ENCODE peak calls at places on chromosomes 2 and 18, in ten cellular contexts. One of them, this sample, is unnamed. For H3K4me1, the result is how much of the 10 kb centered on the place peaks cover.

GRCh38 chr18:32255570-32255969 is 65.7 kb downstream of the MEP1B start:
- DNase-seq in MM.1S: no peak
- DNase-seq in IMR-90: no peak
- DNase-seq in trophoblast cell: no peak
- DNase-seq in esophagus squamous epithelium: no peak
- DNase-seq in cardiac muscle cell: no peak
- DNase-seq in GM12878: no peak
- DNase-seq in pancreas: no peak
- DNase-seq in upper lobe of left lung: no peak
- DNase-seq in A673: no peak
- DNase-seq in this sample: no peak

GRCh38 chr18:78571063-78571785 is 408.4 kb upstream of the SALL3 start:
- DNase-seq in MM.1S: no peak
- DNase-seq in IMR-90: no peak
- DNase-seq in trophoblast cell: no peak
- DNase-seq in esophagus squamous epithelium: no peak
- DNase-seq in cardiac muscle cell: no peak
- DNase-seq in GM12878: no peak
- DNase-seq in pancreas: no peak
- DNase-seq in upper lobe of left lung: no peak
- DNase-seq in A673: no peak
- DNase-seq in this sample: peak

GRCh38 chr2:136324966-136325365 is 207.0 kb upstream of the CXCR4 start:
- DNase-seq in MM.1S: no peak
- DNase-seq in IMR-90: no peak
- DNase-seq in trophoblast cell: peak
- DNase-seq in esophagus squamous epithelium: no peak
- DNase-seq in cardiac muscle cell: no peak
- DNase-seq in GM12878: no peak
- DNase-seq in pancreas: no peak
- DNase-seq in upper lobe of left lung: no peak
- DNase-seq in A673: no peak
- DNase-seq in this sample: no peak

GRCh38 chr2:8290771-8291352 is 391.0 kb upstream of the ID2 start:
- DNase-seq in MM.1S: no peak
- DNase-seq in IMR-90: no peak
- DNase-seq in trophoblast cell: no peak
- DNase-seq in esophagus squamous epithelium: no peak
- DNase-seq in cardiac muscle cell: no peak
- DNase-seq in GM12878: no peak
- DNase-seq in pancreas: no peak
- DNase-seq in upper lobe of left lung: no peak
- DNase-seq in A673: no peak
- DNase-seq in this sample: no peak

GRCh38 chr2:73031725-73032701 is 39.5 kb downstream of the SFXN5 start:
- DNase-seq in MM.1S: no peak
- DNase-seq in IMR-90: no peak
- DNase-seq in trophoblast cell: no peak
- DNase-seq in esophagus squamous epithelium: no peak
- DNase-seq in cardiac muscle cell: no peak
- DNase-seq in GM12878: no peak
- DNase-seq in pancreas: no peak
- DNase-seq in upper lobe of left lung: no peak
- DNase-seq in A673: no peak
- DNase-seq in this sample: peak

GRCh38 chr2:58967736-58968135 is 726.6 kb upstream of the FANCL start:
- DNase-seq in MM.1S: no peak
- DNase-seq in IMR-90: no peak
- DNase-seq in trophoblast cell: no peak
- DNase-seq in esophagus squamous epithelium: no peak
- DNase-seq in cardiac muscle cell: no peak
- DNase-seq in GM12878: no peak
- DNase-seq in pancreas: no peak
- DNase-seq in upper lobe of left lung: no peak
- DNase-seq in A673: no peak
- DNase-seq in this sample: no peak

GRCh38 chr2:241048149-241048948 is 49.9 kb downstream of the SNED1 start:
- DNase-seq in MM.1S: no peak
- DNase-seq in IMR-90: no peak
- DNase-seq in trophoblast cell: no peak
- DNase-seq in esophagus squamous epithelium: no peak
- DNase-seq in cardiac muscle cell: no peak
- DNase-seq in GM12878: no peak
- DNase-seq in pancreas: no peak
- DNase-seq in upper lobe of left lung: peak
- DNase-seq in A673: no peak
- DNase-seq in this sample: peak

GRCh38 chr18:36672437-36673344 is 156.1 kb downstream of the TPGS2 start:
- DNase-seq in MM.1S: peak
- DNase-seq in IMR-90: peak
- DNase-seq in trophoblast cell: no peak
- DNase-seq in esophagus squamous epithelium: no peak
- DNase-seq in cardiac muscle cell: peak
- DNase-seq in GM12878: no peak
- DNase-seq in pancreas: no peak
- DNase-seq in upper lobe of left lung: peak
- DNase-seq in A673: peak
- DNase-seq in this sample: no peak

GRCh38 chr18:6056171-6056932 is 161.0 kb upstream of the TMEM200C start:
- DNase-seq in MM.1S: no peak
- DNase-seq in IMR-90: peak
- DNase-seq in trophoblast cell: no peak
- DNase-seq in esophagus squamous epithelium: no peak
- DNase-seq in cardiac muscle cell: peak
- DNase-seq in GM12878: no peak
- DNase-seq in pancreas: no peak
- DNase-seq in upper lobe of left lung: no peak
- DNase-seq in A673: no peak
- DNase-seq in this sample: no peak

GRCh38 chr2:80167284-80167808 is 137.2 kb downstream of the LRRTM1 start:
- DNase-seq in MM.1S: no peak
- DNase-seq in IMR-90: no peak
- DNase-seq in trophoblast cell: no peak
- DNase-seq in esophagus squamous epithelium: no peak
- DNase-seq in cardiac muscle cell: no peak
- DNase-seq in GM12878: no peak
- DNase-seq in pancreas: no peak
- DNase-seq in upper lobe of left lung: no peak
- DNase-seq in A673: no peak
- DNase-seq in this sample: no peak

GRCh38 chr2:12177052-12177994 is 430.9 kb downstream of the LPIN1 start:
- DNase-seq in MM.1S: peak
- DNase-seq in IMR-90: peak
- DNase-seq in trophoblast cell: peak
- DNase-seq in esophagus squamous epithelium: no peak
- DNase-seq in cardiac muscle cell: peak
- DNase-seq in GM12878: peak
- DNase-seq in pancreas: no peak
- DNase-seq in upper lobe of left lung: no peak
- DNase-seq in A673: no peak
- DNase-seq in this sample: peak

GRCh38 chr18:76498064-76498463 is 3.0 kb upstream of the ZNF516 start:
- DNase-seq in MM.1S: no peak
- DNase-seq in IMR-90: no peak
- DNase-seq in trophoblast cell: no peak
- DNase-seq in esophagus squamous epithelium: no peak
- DNase-seq in cardiac muscle cell: no peak
- DNase-seq in GM12878: no peak
- DNase-seq in pancreas: no peak
- DNase-seq in upper lobe of left lung: no peak
- DNase-seq in A673: no peak
- DNase-seq in this sample: no peak
- H3K27ac ChIP-seq in MM.1S: no peak
- H3K27ac ChIP-seq in IMR-90: no peak
- H3K27ac ChIP-seq in trophoblast cell: no peak
- H3K27ac ChIP-seq in esophagus squamous epithelium: no peak
- H3K27ac ChIP-seq in cardiac muscle cell: no peak
- H3K27ac ChIP-seq in GM12878: peak
- H3K27ac ChIP-seq in pancreas: no peak
- H3K27ac ChIP-seq in upper lobe of left lung: no peak
- H3K27ac ChIP-seq in A673: no peak
- H3K27ac ChIP-seq in this sample: no peak

GRCh38 chr2:197200657-197201056 is 109.9 kb downstream of the ANKRD44 start:
- DNase-seq in MM.1S: no peak
- DNase-seq in IMR-90: no peak
- DNase-seq in trophoblast cell: no peak
- DNase-seq in esophagus squamous epithelium: no peak
- DNase-seq in cardiac muscle cell: no peak
- DNase-seq in GM12878: no peak
- DNase-seq in pancreas: no peak
- DNase-seq in upper lobe of left lung: no peak
- DNase-seq in A673: no peak
- DNase-seq in this sample: no peak
- H3K4me1 ChIP-seq in MM.1S: under half
- H3K4me1 ChIP-seq in IMR-90: under half
- H3K4me1 ChIP-seq in trophoblast cell: under half
- H3K4me1 ChIP-seq in esophagus squamous epithelium: half or more
- H3K4me1 ChIP-seq in cardiac muscle cell: under half
- H3K4me1 ChIP-seq in GM12878: under half
- H3K4me1 ChIP-seq in pancreas: under half
- H3K4me1 ChIP-seq in upper lobe of left lung: under half
- H3K4me1 ChIP-seq in A673: under half
- H3K4me1 ChIP-seq in this sample: under half

GRCh38 chr2:222408684-222409083 is 15.7 kb upstream of the SGPP2 start:
- DNase-seq in MM.1S: no peak
- DNase-seq in IMR-90: no peak
- DNase-seq in trophoblast cell: peak
- DNase-seq in esophagus squamous epithelium: no peak
- DNase-seq in cardiac muscle cell: no peak
- DNase-seq in GM12878: no peak
- DNase-seq in pancreas: no peak
- DNase-seq in upper lobe of left lung: no peak
- DNase-seq in A673: no peak
- DNase-seq in this sample: no peak
- H3K27ac ChIP-seq in MM.1S: no peak
- H3K27ac ChIP-seq in IMR-90: no peak
- H3K27ac ChIP-seq in trophoblast cell: no peak
- H3K27ac ChIP-seq in esophagus squamous epithelium: peak
- H3K27ac ChIP-seq in cardiac muscle cell: no peak
- H3K27ac ChIP-seq in GM12878: no peak
- H3K27ac ChIP-seq in pancreas: no peak
- H3K27ac ChIP-seq in upper lobe of left lung: no peak
- H3K27ac ChIP-seq in A673: no peak
- H3K27ac ChIP-seq in this sample: no peak

DNA sequence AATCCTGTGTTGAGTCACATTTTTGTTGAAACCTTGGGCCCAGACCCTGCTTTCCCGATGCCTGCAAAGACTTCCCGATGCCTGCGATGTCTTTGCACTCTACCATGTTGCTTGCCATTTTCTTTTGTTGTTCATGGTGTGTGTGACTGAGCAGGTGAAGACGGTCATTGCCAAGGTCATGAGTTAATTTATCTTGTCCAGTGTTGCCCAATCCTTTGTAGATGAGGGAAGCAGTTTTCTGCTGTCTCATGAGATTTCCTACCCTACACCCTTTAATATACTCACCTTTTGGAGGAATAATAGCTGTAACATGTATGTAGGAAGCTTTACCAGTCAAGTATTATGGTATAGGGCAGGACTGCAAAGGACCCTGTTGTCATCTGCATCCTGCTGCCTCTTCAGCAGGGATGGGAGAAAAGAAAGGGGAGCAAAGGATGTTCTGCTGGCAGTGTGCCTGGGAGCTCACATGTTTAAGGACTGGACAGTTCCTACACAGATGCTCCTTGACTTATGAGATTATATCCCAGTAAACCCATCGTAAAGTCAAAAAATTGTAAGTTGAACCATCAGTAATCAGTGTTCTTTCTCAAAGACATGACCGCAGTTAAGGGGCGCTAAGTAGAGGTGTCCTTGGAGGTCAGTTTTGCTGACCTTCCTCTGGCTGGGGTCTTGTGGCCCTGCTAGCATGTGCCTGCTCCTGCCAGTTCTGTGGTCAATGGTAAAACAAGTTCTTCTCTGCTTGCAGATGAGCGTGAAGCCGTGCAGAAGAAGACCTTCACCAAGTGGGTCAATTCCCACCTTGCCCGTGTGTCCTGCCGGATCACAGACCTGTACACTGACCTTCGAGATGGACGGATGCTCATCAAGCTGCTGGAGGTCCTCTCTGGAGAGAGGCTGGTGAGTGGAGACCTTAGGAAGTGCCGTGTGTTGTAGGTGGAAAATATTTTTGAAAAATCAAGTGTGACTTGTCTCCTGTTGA is 124.8 kb upstream of the EML6 start:
- DNase-seq in MM.1S: no peak
- DNase-seq in IMR-90: peak
- DNase-seq in trophoblast cell: no peak
- DNase-seq in esophagus squamous epithelium: no peak
- DNase-seq in cardiac muscle cell: no peak
- DNase-seq in GM12878: no peak
- DNase-seq in pancreas: no peak
- DNase-seq in upper lobe of left lung: no peak
- DNase-seq in A673: no peak
- DNase-seq in this sample: no peak
- H3K4me1 ChIP-seq in MM.1S: under half
- H3K4me1 ChIP-seq in IMR-90: under half
- H3K4me1 ChIP-seq in trophoblast cell: under half
- H3K4me1 ChIP-seq in esophagus squamous epithelium: half or more
- H3K4me1 ChIP-seq in cardiac muscle cell: under half
- H3K4me1 ChIP-seq in GM12878: under half
- H3K4me1 ChIP-seq in pancreas: half or more
- H3K4me1 ChIP-seq in upper lobe of left lung: half or more
- H3K4me1 ChIP-seq in A673: under half
- H3K4me1 ChIP-seq in this sample: half or more

GRCh38 chr2:41763091-41763490 is 284.7 kb upstream of the PKDCC start:
- DNase-seq in MM.1S: no peak
- DNase-seq in IMR-90: no peak
- DNase-seq in trophoblast cell: peak
- DNase-seq in esophagus squamous epithelium: no peak
- DNase-seq in cardiac muscle cell: no peak
- DNase-seq in GM12878: no peak
- DNase-seq in pancreas: no peak
- DNase-seq in upper lobe of left lung: no peak
- DNase-seq in A673: no peak
- DNase-seq in this sample: no peak
- H3K27ac ChIP-seq in MM.1S: no peak
- H3K27ac ChIP-seq in IMR-90: no peak
- H3K27ac ChIP-seq in trophoblast cell: no peak
- H3K27ac ChIP-seq in esophagus squamous epithelium: no peak
- H3K27ac ChIP-seq in cardiac muscle cell: no peak
- H3K27ac ChIP-seq in GM12878: no peak
- H3K27ac ChIP-seq in pancreas: no peak
- H3K27ac ChIP-seq in upper lobe of left lung: no peak
- H3K27ac ChIP-seq in A673: no peak
- H3K27ac ChIP-seq in this sample: no peak

This sample was measured in right atrium auricular region.